ENCODE peak calls at places on chromosomes 7 and 10, in five cellular contexts. One of them, this sample, is unnamed.

GRCh38 chr7:116434820-116435341 is 64.7 kb upstream of the CAV2 start:
- DNase-seq in HepG2: no peak
- DNase-seq in colonic mucosa: no peak
- DNase-seq in OCI-LY7: no peak
- DNase-seq in cardiac fibroblast: peak
- DNase-seq in this sample: peak

GRCh38 chr10:8296090-8296741 is 241.7 kb downstream of the GATA3 start:
- DNase-seq in HepG2: no peak
- DNase-seq in colonic mucosa: no peak
- DNase-seq in OCI-LY7: no peak
- DNase-seq in cardiac fibroblast: no peak
- DNase-seq in this sample: no peak

GRCh38 chr7:48140001-48140681 is 31.1 kb upstream of the ABCA13 start:
- DNase-seq in HepG2: peak
- DNase-seq in colonic mucosa: peak
- DNase-seq in OCI-LY7: no peak
- DNase-seq in cardiac fibroblast: peak
- DNase-seq in this sample: peak

GRCh38 chr7:12490941-12491340 is 79.6 kb upstream of the SCIN start:
- DNase-seq in HepG2: no peak
- DNase-seq in colonic mucosa: no peak
- DNase-seq in OCI-LY7: no peak
- DNase-seq in cardiac fibroblast: no peak
- DNase-seq in this sample: no peak

GRCh38 chr7:72053273-72053672 is 358.9 kb downstream of the CALN1 start:
- DNase-seq in HepG2: no peak
- DNase-seq in colonic mucosa: no peak
- DNase-seq in OCI-LY7: no peak
- DNase-seq in cardiac fibroblast: no peak
- DNase-seq in this sample: no peak

GRCh38 chr10:78236416-78237015 is 202.9 kb downstream of the RPS24 start:
- DNase-seq in HepG2: no peak
- DNase-seq in colonic mucosa: no peak
- DNase-seq in OCI-LY7: no peak
- DNase-seq in cardiac fibroblast: no peak
- DNase-seq in this sample: no peak

GRCh38 chr10:61028861-61029361 is 84.9 kb upstream of the RHOBTB1 start:
- DNase-seq in HepG2: peak
- DNase-seq in colonic mucosa: no peak
- DNase-seq in OCI-LY7: no peak
- DNase-seq in cardiac fibroblast: peak
- DNase-seq in this sample: peak

GRCh38 chr7:113404245-113404644 is 285.9 kb upstream of the SMIM30 start:
- DNase-seq in HepG2: peak
- DNase-seq in colonic mucosa: no peak
- DNase-seq in OCI-LY7: peak
- DNase-seq in cardiac fibroblast: no peak
- DNase-seq in this sample: no peak

GRCh38 chr7:142714375-142714774 is 34.9 kb upstream of the PRSS1 start:
- DNase-seq in HepG2: no peak
- DNase-seq in colonic mucosa: no peak
- DNase-seq in OCI-LY7: peak
- DNase-seq in cardiac fibroblast: no peak
- DNase-seq in this sample: no peak

GRCh38 chr7:100736671-100737070 is 3.3 kb downstream of the ZAN start:
- DNase-seq in HepG2: no peak
- DNase-seq in colonic mucosa: no peak
- DNase-seq in OCI-LY7: no peak
- DNase-seq in cardiac fibroblast: no peak
- DNase-seq in this sample: no peak

GRCh38 chr7:16891338-16891737 is 9.6 kb upstream of the AGR3 start:
- DNase-seq in HepG2: peak
- DNase-seq in colonic mucosa: peak
- DNase-seq in OCI-LY7: peak
- DNase-seq in cardiac fibroblast: peak
- DNase-seq in this sample: peak

GRCh38 chr7:17390392-17390791 is 91.9 kb downstream of the AHR start:
- DNase-seq in HepG2: no peak
- DNase-seq in colonic mucosa: no peak
- DNase-seq in OCI-LY7: no peak
- DNase-seq in cardiac fibroblast: no peak
- DNase-seq in this sample: no peak

GRCh38 chr7:126511046-126511445 is 741.7 kb downstream of the GRM8 start:
- DNase-seq in HepG2: no peak
- DNase-seq in colonic mucosa: no peak
- DNase-seq in OCI-LY7: no peak
- DNase-seq in cardiac fibroblast: no peak
- DNase-seq in this sample: no peak

GRCh38 chr7:51160990-51161615 is 155.5 kb downstream of the COBL start:
- DNase-seq in HepG2: peak
- DNase-seq in colonic mucosa: peak
- DNase-seq in OCI-LY7: peak
- DNase-seq in cardiac fibroblast: peak
- DNase-seq in this sample: peak

GRCh38 chr10:79983286-79983909 is 34.5 kb upstream of the SFTPD start:
- DNase-seq in HepG2: no peak
- DNase-seq in colonic mucosa: no peak
- DNase-seq in OCI-LY7: no peak
- DNase-seq in cardiac fibroblast: no peak
- DNase-seq in this sample: no peak

GRCh38 chr7:73622527-73622908 is 1.8 kb downstream of the MLXIPL start:
- DNase-seq in HepG2: no peak
- DNase-seq in colonic mucosa: no peak
- DNase-seq in OCI-LY7: no peak
- DNase-seq in cardiac fibroblast: no peak
- DNase-seq in this sample: no peak

GRCh38 chr7:155066417-155066950 is 3.6 kb upstream of the HTR5A start:
- DNase-seq in HepG2: no peak
- DNase-seq in colonic mucosa: no peak
- DNase-seq in OCI-LY7: no peak
- DNase-seq in cardiac fibroblast: peak
- DNase-seq in this sample: peak

GRCh38 chr10:133230387-133231195 is 574 bp downstream of the UTF1 start:
- DNase-seq in HepG2: no peak
- DNase-seq in colonic mucosa: no peak
- DNase-seq in OCI-LY7: no peak
- DNase-seq in cardiac fibroblast: no peak
- DNase-seq in this sample: no peak

GRCh38 chr7:154917214-154918160 is 85.4 kb downstream of the PAXIP1 start:
- DNase-seq in HepG2: no peak
- DNase-seq in colonic mucosa: no peak
- DNase-seq in OCI-LY7: no peak
- DNase-seq in cardiac fibroblast: no peak
- DNase-seq in this sample: no peak

GRCh38 chr10:43965918-43966570 is 317.4 kb upstream of the ZNF32 start:
- DNase-seq in HepG2: no peak
- DNase-seq in colonic mucosa: no peak
- DNase-seq in OCI-LY7: no peak
- DNase-seq in cardiac fibroblast: no peak
- DNase-seq in this sample: no peak

GRCh38 chr10:116444527-116445142 is 17.0 kb downstream of the PNLIPRP3 start:
- DNase-seq in HepG2: peak
- DNase-seq in colonic mucosa: peak
- DNase-seq in OCI-LY7: peak
- DNase-seq in cardiac fibroblast: peak
- DNase-seq in this sample: no peak

GRCh38 chr7:16637279-16637795 is 8.2 kb downstream of the ANKMY2 start:
- DNase-seq in HepG2: no peak
- DNase-seq in colonic mucosa: no peak
- DNase-seq in OCI-LY7: no peak
- DNase-seq in cardiac fibroblast: no peak
- DNase-seq in this sample: no peak

GRCh38 chr7:102431617-102432298 is 1.6 kb upstream of the ORAI2 start:
- DNase-seq in HepG2: peak
- DNase-seq in colonic mucosa: peak
- DNase-seq in OCI-LY7: peak
- DNase-seq in cardiac fibroblast: no peak
- DNase-seq in this sample: no peak

GRCh38 chr10:71547841-71548493 is 151.2 kb downstream of the CDH23 start:
- DNase-seq in HepG2: no peak
- DNase-seq in colonic mucosa: no peak
- DNase-seq in OCI-LY7: no peak
- DNase-seq in cardiac fibroblast: peak
- DNase-seq in this sample: no peak

GRCh38 chr7:119196183-119196582 is 971.7 kb downstream of the ANKRD7 start:
- DNase-seq in HepG2: no peak
- DNase-seq in colonic mucosa: no peak
- DNase-seq in OCI-LY7: no peak
- DNase-seq in cardiac fibroblast: no peak
- DNase-seq in this sample: no peak

GRCh38 chr7:149867762-149868637 is 5.8 kb upstream of the ATP6V0E2 start:
- DNase-seq in HepG2: no peak
- DNase-seq in colonic mucosa: no peak
- DNase-seq in OCI-LY7: no peak
- DNase-seq in cardiac fibroblast: no peak
- DNase-seq in this sample: no peak

GRCh38 chr10:126001579-126001978 is 105.2 kb downstream of the FANK1 start:
- DNase-seq in HepG2: no peak
- DNase-seq in colonic mucosa: no peak
- DNase-seq in OCI-LY7: no peak
- DNase-seq in cardiac fibroblast: peak
- DNase-seq in this sample: no peak

GRCh38 chr7:155258233-155258575 is 39.5 kb upstream of the INSIG1 start:
- DNase-seq in HepG2: no peak
- DNase-seq in colonic mucosa: no peak
- DNase-seq in OCI-LY7: no peak
- DNase-seq in cardiac fibroblast: peak
- DNase-seq in this sample: peak

GRCh38 chr10:130336612-130337304 is 200.6 kb downstream of the GLRX3 start:
- DNase-seq in HepG2: no peak
- DNase-seq in colonic mucosa: no peak
- DNase-seq in OCI-LY7: no peak
- DNase-seq in cardiac fibroblast: no peak
- DNase-seq in this sample: no peak
- TF ChIP-seq CTCF in HepG2: peak
- TF ChIP-seq CTCF in colonic mucosa: no peak
- TF ChIP-seq CTCF in OCI-LY7: no peak
- TF ChIP-seq CTCF in cardiac fibroblast: no peak
- TF ChIP-seq CTCF in this sample: no peak

GRCh38 chr7:157056957-157057902 is 46.8 kb upstream of the MNX1 start:
- DNase-seq in HepG2: no peak
- DNase-seq in colonic mucosa: no peak
- DNase-seq in OCI-LY7: no peak
- DNase-seq in cardiac fibroblast: no peak
- DNase-seq in this sample: no peak
- H3K4me3 ChIP-seq in HepG2: no peak
- H3K4me3 ChIP-seq in colonic mucosa: no peak
- H3K4me3 ChIP-seq in OCI-LY7: no peak
- H3K4me3 ChIP-seq in cardiac fibroblast: no peak
- H3K4me3 ChIP-seq in this sample: no peak

GRCh38 chr10:26311383-26311940 is 94.9 kb downstream of the GAD2 start:
- DNase-seq in HepG2: no peak
- DNase-seq in colonic mucosa: no peak
- DNase-seq in OCI-LY7: peak
- DNase-seq in cardiac fibroblast: no peak
- DNase-seq in this sample: no peak
- TF ChIP-seq CTCF in HepG2: no peak
- TF ChIP-seq CTCF in colonic mucosa: no peak
- TF ChIP-seq CTCF in OCI-LY7: peak
- TF ChIP-seq CTCF in cardiac fibroblast: no peak
- TF ChIP-seq CTCF in this sample: no peak

GRCh38 chr10:12077580-12078180 is 8.9 kb downstream of the DHTKD1 start:
- DNase-seq in HepG2: no peak
- DNase-seq in colonic mucosa: no peak
- DNase-seq in OCI-LY7: peak
- DNase-seq in cardiac fibroblast: no peak
- DNase-seq in this sample: no peak
- H3K4me3 ChIP-seq in HepG2: no peak
- H3K4me3 ChIP-seq in colonic mucosa: no peak
- H3K4me3 ChIP-seq in OCI-LY7: peak
- H3K4me3 ChIP-seq in cardiac fibroblast: no peak
- H3K4me3 ChIP-seq in this sample: no peak

DNA sequence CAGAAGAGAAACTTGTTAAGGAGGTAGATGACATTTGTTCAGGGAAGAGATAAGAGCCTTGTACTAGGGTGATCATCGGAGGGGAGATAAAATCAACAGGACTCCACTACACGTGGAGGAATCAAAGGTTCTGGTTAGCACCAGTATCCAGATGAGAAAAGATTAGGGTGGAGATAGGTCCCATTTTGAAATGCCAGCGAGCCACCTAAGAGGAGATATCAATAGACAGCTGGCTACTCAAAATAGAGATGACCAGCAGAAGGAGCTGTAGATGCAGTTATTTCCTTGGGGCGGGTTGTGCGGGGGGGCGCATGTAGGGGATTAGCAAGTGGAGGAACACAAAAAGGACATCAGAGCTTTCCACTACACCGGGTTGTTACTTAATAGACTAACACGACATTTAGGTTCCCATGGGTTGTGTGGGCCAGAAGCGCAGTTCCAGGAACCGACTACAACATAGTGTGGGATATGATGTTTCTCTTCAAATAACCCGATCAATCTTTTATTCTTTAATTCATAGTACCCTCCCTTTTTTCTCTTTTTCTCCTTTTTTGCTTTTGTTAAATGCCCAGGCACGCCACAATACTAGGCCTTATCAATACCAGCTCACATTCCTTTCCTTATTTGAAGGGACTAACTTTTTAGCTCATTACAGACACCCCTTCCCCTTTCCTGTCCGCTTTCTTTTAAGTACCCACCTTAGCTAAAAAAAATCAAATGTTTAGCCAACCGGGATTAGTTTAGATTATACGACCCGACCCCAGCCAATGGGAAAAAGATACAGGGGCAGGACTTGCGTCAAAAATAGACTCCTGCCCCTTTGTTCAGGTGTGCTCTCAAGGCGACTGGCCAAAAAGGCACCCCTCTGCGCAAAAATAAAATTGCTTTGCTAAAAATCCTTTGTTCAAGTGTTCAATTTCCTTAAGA is 2.0 kb upstream of the KIF11 start:
- DNase-seq in HepG2: peak
- DNase-seq in colonic mucosa: peak
- DNase-seq in OCI-LY7: peak
- DNase-seq in cardiac fibroblast: peak
- DNase-seq in this sample: no peak
- TF ChIP-seq CTCF in HepG2: peak
- TF ChIP-seq CTCF in colonic mucosa: no peak
- TF ChIP-seq CTCF in OCI-LY7: peak
- TF ChIP-seq CTCF in cardiac fibroblast: peak
- TF ChIP-seq CTCF in this sample: peak

DNA sequence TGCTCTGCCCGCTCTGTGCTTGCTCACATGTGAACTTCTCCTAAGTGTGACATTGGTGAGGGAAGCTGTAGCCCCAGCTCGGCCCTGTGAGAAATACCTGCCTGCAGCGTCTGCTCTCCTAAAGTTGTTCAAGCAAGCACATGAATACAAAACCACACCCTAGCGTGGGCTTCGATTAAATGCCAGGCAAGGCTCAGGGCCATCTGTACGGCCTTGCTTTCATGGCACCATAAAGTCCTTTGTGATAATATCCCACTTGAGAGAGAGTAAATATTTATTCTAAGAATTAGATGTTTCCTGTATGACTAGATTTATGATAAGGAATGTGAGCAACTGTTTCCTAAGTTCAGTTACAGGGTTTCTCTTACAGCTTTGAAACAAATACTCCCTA is 262.8 kb upstream of the KLF14 start:
- DNase-seq in HepG2: peak
- DNase-seq in colonic mucosa: peak
- DNase-seq in OCI-LY7: no peak
- DNase-seq in cardiac fibroblast: peak
- DNase-seq in this sample: no peak
- H3K4me3 ChIP-seq in HepG2: peak
- H3K4me3 ChIP-seq in colonic mucosa: no peak
- H3K4me3 ChIP-seq in OCI-LY7: no peak
- H3K4me3 ChIP-seq in cardiac fibroblast: no peak
- H3K4me3 ChIP-seq in this sample: no peak